ENCODE peak calls at places on chromosomes 3 and 15, in seven cellular contexts. J is neuronal stem cell, P is IMR-90, W is mesendoderm, I is H9, Q is H1, V is trophoblast cell. O is an unnamed sample.

GRCh38 chr3:14439501-14440167 is 37.2 kb downstream of the SLC6A6 start:
- DNase-seq in Q (no peak), W (no peak), I (no peak), J (no peak), P (peak), V (no peak), O (no peak)

GRCh38 chr3:172687501-172687900 is 23.4 kb downstream of the NCEH1 start:
- DNase-seq in Q (no peak), V (peak), P (no peak), W (no peak), J (no peak), I (no peak), O (no peak)

GRCh38 chr3:117407317-117407716 is 697.7 kb downstream of the TUSC7 start:
- DNase-seq in I (no peak), W (peak), V (peak), J (no peak), P (peak), Q (no peak), O (no peak)

GRCh38 chr15:73873889-73874511 is 636 bp downstream of the TBC1D21 start:
- DNase-seq in W (peak), V (peak), J (peak), P (peak), I (peak), Q (no peak), O (peak)

GRCh38 chr3:60594025-60594424 is 657.2 kb downstream of the FHIT start:
- DNase-seq in I (no peak), J (no peak), V (no peak), Q (no peak), P (peak), W (no peak), O (peak)

GRCh38 chr15:66638377-66638776 is 63.7 kb upstream of the SMAD6 start:
- DNase-seq in P (no peak), I (no peak), W (no peak), V (no peak), J (no peak), Q (no peak), O (no peak)

GRCh38 chr3:129383292-129383860 is 45.1 kb downstream of the EFCAB12 start:
- DNase-seq in I (peak), Q (peak), P (peak), V (peak), J (peak), W (peak), O (peak)

GRCh38 chr15:82570721-82571519 is 30.7 kb upstream of the RPS17 start:
- DNase-seq in P (peak), I (peak), W (peak), V (no peak), Q (peak), J (no peak), O (peak)

GRCh38 chr3:186220365-186220764 is 111.5 kb upstream of the ETV5 start:
- DNase-seq in P (no peak), V (peak), Q (no peak), I (no peak), J (no peak), W (peak), O (peak)

GRCh38 chr15:91335702-91336101 is 235.6 kb downstream of the SV2B start:
- DNase-seq in J (no peak), I (no peak), Q (no peak), W (no peak), P (no peak), V (no peak), O (no peak)

GRCh38 chr3:9928158-9928557 is 5.5 kb upstream of the CRELD1 start:
- DNase-seq in P (no peak), V (no peak), I (no peak), Q (no peak), W (no peak), J (no peak), O (no peak)

GRCh38 chr15:56327721-56328502 is 37.3 kb upstream of the TEX9 start:
- DNase-seq in J (no peak), I (no peak), W (no peak), V (peak), Q (no peak), P (no peak), O (no peak)

GRCh38 chr3:157351981-157352380 is 84.7 kb upstream of the PTX3 start:
- DNase-seq in I (no peak), P (no peak), Q (no peak), V (no peak), W (no peak), J (no peak), O (no peak)

GRCh38 chr15:61798631-61799030 is 261.6 kb downstream of the VPS13C start:
- DNase-seq in I (no peak), V (no peak), P (no peak), W (no peak), Q (no peak), J (no peak), O (no peak)

GRCh38 chr3:128210711-128211110 is 57.4 kb downstream of the EEFSEC start:
- DNase-seq in P (no peak), I (no peak), J (no peak), W (no peak), Q (no peak), V (no peak), O (no peak)

GRCh38 chr3:100175637-100176250 is 61.4 kb upstream of the FILIP1L start:
- DNase-seq in Q (no peak), W (peak), J (no peak), P (no peak), I (no peak), V (no peak), O (no peak)

GRCh38 chr3:102674284-102674683 is 239.5 kb downstream of the ZPLD1 start:
- DNase-seq in P (no peak), I (no peak), W (no peak), J (no peak), V (no peak), Q (no peak), O (no peak)

GRCh38 chr15:80582816-80583423 is 112.2 kb upstream of the ABHD17C start:
- DNase-seq in V (no peak), J (no peak), Q (no peak), I (peak), W (no peak), P (no peak), O (no peak)

GRCh38 chr3:58355174-58355573 is 22.5 kb downstream of the PXK start:
- DNase-seq in V (no peak), W (no peak), I (no peak), Q (no peak), J (no peak), P (no peak), O (no peak)

GRCh38 chr15:31660800-31661199 is 334.2 kb downstream of the KLF13 start:
- DNase-seq in Q (no peak), P (no peak), W (no peak), I (no peak), J (no peak), V (no peak), O (no peak)
- H3K4ac ChIP-seq in Q (no peak), P (no peak), W (no peak), I (no peak), J (no peak), V (no peak), O (no peak)

GRCh38 chr3:64888840-64889239 is 201.0 kb upstream of the ADAMTS9 start:
- DNase-seq in I (no peak), J (no peak), Q (no peak), V (no peak), W (no peak), P (peak), O (peak)
- H2AK5ac ChIP-seq in I (no peak), J (no peak), Q (no peak), V (no peak), W (no peak), P (no peak), O (no peak)

DNA sequence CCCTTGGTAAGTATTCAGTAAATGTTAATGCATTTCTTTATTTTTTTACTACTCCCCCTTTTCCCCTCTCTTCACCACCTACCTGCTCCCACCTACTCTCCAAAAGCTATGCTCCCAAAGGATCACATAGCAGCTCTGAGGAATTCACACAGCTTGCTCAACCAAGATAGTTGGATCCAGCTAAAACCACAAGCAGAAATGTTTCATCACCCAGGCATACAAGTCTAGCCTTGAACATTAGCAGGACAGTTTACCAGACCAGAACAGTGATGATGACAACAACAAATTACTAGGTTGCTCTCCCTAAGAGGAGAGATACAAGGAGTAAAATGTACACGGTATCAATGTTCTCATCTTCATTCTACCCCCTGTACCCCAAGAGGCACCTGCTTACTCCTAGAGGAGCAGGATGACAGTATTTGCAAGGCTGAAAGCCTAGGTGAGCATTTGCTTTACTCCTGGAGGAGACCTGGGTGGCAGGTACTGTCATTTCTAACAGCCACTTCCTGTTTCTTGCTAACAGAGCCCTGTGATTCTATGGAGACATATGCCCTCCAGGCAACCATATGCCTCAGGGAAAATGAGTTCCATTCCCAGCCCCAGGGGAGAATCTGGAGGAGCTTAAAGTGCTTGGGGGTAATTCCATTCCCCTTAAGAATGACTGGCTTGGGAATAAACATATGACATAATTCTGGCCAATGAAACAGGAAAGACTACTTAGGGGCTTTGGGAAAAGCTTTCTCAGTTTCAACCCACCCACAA is 237.5 kb downstream of the NTRK3 start:
- DNase-seq in P (no peak), Q (no peak), J (no peak), I (no peak), W (peak), V (peak), O (peak)
- H3K4ac ChIP-seq in P (no peak), Q (no peak), J (no peak), I (no peak), W (no peak), V (no peak), O (no peak)

GRCh38 chr15:32669870-32670623 is 28.5 kb downstream of the SCG5 start:
- DNase-seq in Q (no peak), I (peak), W (peak), V (peak), P (peak), J (no peak), O (peak)

GRCh38 chr15:32667321-32667720 is 25.8 kb downstream of the SCG5 start:
- DNase-seq in Q (no peak), V (peak), J (no peak), I (no peak), P (no peak), W (no peak), O (no peak)

GRCh38 chr15:32670624-32671022 is 29.1 kb downstream of the SCG5 start:
- DNase-seq in Q (no peak), V (no peak), I (no peak), J (no peak), W (no peak), P (no peak), O (no peak)

GRCh38 chr15:32671339-32672325 is 30.1 kb downstream of the SCG5 start:
- DNase-seq in I (no peak), Q (no peak), P (no peak), J (no peak), V (no peak), W (no peak), O (no peak)

GRCh38 chr15:32668942-32669341 is 27.4 kb downstream of the SCG5 start:
- DNase-seq in W (peak), V (no peak), Q (peak), I (peak), P (no peak), J (no peak), O (no peak)
- H2AK5ac ChIP-seq in W (no peak), V (no peak), Q (no peak), I (no peak), P (no peak), J (no peak), O (no peak)

GRCh38 chr3:142853270-142854163 is 35.4 kb downstream of the PCOLCE2 start:
- DNase-seq in P (peak), V (peak), W (no peak), J (no peak), Q (no peak), I (no peak), O (no peak)
- H3K4ac ChIP-seq in P (no peak), V (no peak), W (no peak), J (no peak), Q (no peak), I (no peak), O (no peak)

GRCh38 chr15:69375151-69375790 is 38.9 kb upstream of the KIF23 start:
- DNase-seq in J (no peak), W (no peak), V (no peak), Q (no peak), I (no peak), P (no peak), O (no peak)

GRCh38 chr15:69377137-69377536 is 37.0 kb upstream of the KIF23 start:
- DNase-seq in I (no peak), P (no peak), W (no peak), J (no peak), Q (no peak), V (no peak), O (no peak)

DNA sequence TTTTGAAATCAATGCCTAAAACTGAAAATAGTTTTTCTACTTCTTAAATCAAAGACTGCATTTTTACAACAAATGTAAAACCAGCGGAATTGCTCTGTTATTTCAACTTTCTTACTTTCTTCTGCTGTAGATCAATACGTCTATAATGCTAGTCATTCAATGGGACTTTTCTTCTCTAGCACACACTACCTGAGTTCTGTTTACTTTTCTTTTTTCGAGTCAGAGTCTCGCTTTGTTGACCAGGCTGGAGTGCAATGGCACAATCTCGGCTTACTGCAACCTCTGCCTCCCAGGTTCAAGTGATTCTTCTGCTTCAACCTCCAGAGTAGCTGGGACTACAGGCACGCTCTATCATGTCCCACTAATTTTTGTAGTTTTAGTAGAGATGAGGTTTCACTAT is 40.7 kb upstream of the KIF23 start:
- DNase-seq in P (no peak), W (no peak), Q (no peak), J (no peak), V (no peak), I (no peak), O (no peak)
- H2AK5ac ChIP-seq in P (no peak), W (no peak), Q (no peak), J (no peak), V (no peak), I (no peak), O (no peak)

GRCh38 chr15:89330881-89331595 is 3.6 kb downstream of the POLG start:
- DNase-seq in V (no peak), P (no peak), W (no peak), I (no peak), Q (no peak), J (no peak), O (no peak)
- H3K4ac ChIP-seq in V (peak), P (no peak), W (no peak), I (no peak), Q (no peak), J (no peak), O (no peak)

O was measured in mesenchymal stem cell.